ENCODE peak calls at places on chromosome 19, in nine cellular contexts. Q is heart right ventricle; G is fibroblast of lung; A is esophagus muscularis mucosa; T is Peyer's patch; R is aorta; Y is thyroid gland; I is Karpas-422; C is CD4-positive, CD25-positive, alpha-beta regulatory T cell. F is an unnamed sample.

GRCh38 chr19:12664406-12665280 is 1.9 kb downstream of the MAN2B1 start:
- DNase-seq in G (no peak), T (no peak), R (no peak), Q (no peak), A (no peak), C (no peak), Y (no peak), I (peak; percentile 79), F (no peak)

GRCh38 chr19:18850560-18851375 is 19.0 kb downstream of the UPF1 start:
- DNase-seq in A (no peak), R (no peak), Y (no peak), I (no peak), C (no peak), T (no peak), G (no peak), Q (no peak), F (no peak)

GRCh38 chr19:291561-292280 is 518 bp upstream of the PLPP2 start:
- DNase-seq in G (no peak), I (no peak), R (no peak), Q (no peak), T (peak; percentile 51), A (no peak), Y (no peak), C (no peak), F (no peak)

GRCh38 chr19:50909240-50910070 is 1.7 kb downstream of the KLK4 start:
- DNase-seq in R (peak; percentile 53), Y (peak; percentile 76), T (peak; percentile 81), C (no peak), G (no peak), I (peak; percentile 89), A (no peak), Q (peak; percentile 22), F (peak; percentile 4)

GRCh38 chr19:12648088-12648487 is 18.5 kb downstream of the MAN2B1 start:
- DNase-seq in C (no peak), A (no peak), I (no peak), T (no peak), G (no peak), Q (no peak), R (no peak), Y (peak; percentile 42), F (no peak)

GRCh38 chr19:31066385-31066784 is 282.9 kb downstream of the TSHZ3 start:
- DNase-seq in T (no peak), Q (no peak), I (no peak), A (no peak), R (no peak), G (peak; percentile 66), Y (peak; percentile 30), C (no peak), F (no peak)

GRCh38 chr19:48632692-48633147 is 4.5 kb downstream of the DBP start:
- DNase-seq in I (no peak), T (peak; percentile 68), C (no peak), A (no peak), Y (no peak), Q (no peak), G (peak; percentile 51), R (no peak), F (no peak)

GRCh38 chr19:15180451-15181390 is 20.1 kb downstream of the NOTCH3 start:
- DNase-seq in R (peak; percentile 53), Y (peak; percentile 18), A (no peak), G (no peak), C (no peak), I (no peak), Q (peak; percentile 54), T (peak; percentile 72), F (no peak)

GRCh38 chr19:11982526-11982925 is 17.7 kb downstream of the ZNF763 start:
- DNase-seq in G (no peak), T (no peak), C (no peak), R (no peak), Q (no peak), I (no peak), A (no peak), Y (no peak), F (no peak)

GRCh38 chr19:35693835-35694599 is 10.3 kb upstream of the ZBTB32 start:
- DNase-seq in Y (peak; percentile 89), T (peak; percentile 96), R (peak; percentile 90), A (peak; percentile 95), C (peak; percentile 90), G (peak; percentile 69), I (peak; percentile 96), Q (peak; percentile 81), F (peak; percentile 78)

GRCh38 chr19:35383536-35383935 is 12.7 kb downstream of the GPR42 start:
- DNase-seq in R (no peak), Y (no peak), Q (no peak), I (no peak), T (no peak), A (peak; percentile 50), G (no peak), C (no peak), F (no peak)

GRCh38 chr19:42450314-42450934 is 7.7 kb upstream of the CXCL17 start:
- DNase-seq in I (peak; percentile 92), Q (peak; percentile 48), T (peak; percentile 95), C (peak; percentile 90), R (peak; percentile 80), G (peak; percentile 70), Y (peak; percentile 88), A (peak; percentile 93), F (no peak)
- H3K27ac ChIP-seq in I (no peak overlapping the region), Q (no peak overlapping the region), T (peak overlapping the region; percentile 54), C (peak overlapping the region; percentile 86), R (no peak overlapping the region), G (no peak overlapping the region), Y (no peak overlapping the region), A (peak overlapping the region; percentile 36), F (no peak overlapping the region)

GRCh38 chr19:47512948-47513319 is 1.9 kb downstream of the NAPA start:
- DNase-seq in R (no peak), I (no peak), C (no peak), G (no peak), T (no peak), Q (no peak), A (no peak), Y (no peak), F (no peak)
- H3K27ac ChIP-seq in R (peak overlapping the region; percentile 38), I (no peak overlapping the region), C (no peak overlapping the region), G (peak overlapping the region; percentile 75), T (peak overlapping the region; percentile 38), Q (no peak overlapping the region), A (peak overlapping the region; percentile 99), Y (peak overlapping the region; percentile 33), F (peak overlapping the region; percentile 48)

DNA sequence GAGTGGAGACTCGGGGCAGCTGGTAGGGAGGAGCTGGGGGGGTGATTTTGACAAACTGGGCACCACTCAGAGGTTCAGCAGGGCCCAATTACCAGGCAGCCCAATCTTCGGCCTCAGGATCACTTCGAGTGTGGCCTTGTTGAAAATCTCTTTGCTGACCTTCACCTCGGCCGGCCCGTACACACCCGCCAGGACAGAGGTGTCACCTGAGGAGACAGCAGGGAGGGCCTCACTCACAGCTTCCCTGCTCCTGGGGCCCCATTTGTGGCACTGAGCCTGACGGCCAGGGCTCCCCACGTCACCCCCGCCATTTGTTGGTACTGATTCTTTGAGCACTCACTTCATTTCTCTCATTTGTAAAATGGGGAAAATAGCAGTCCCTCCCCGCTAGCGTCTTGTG is 4.4 kb downstream of the EXOSC5 start:
- DNase-seq in R (no peak), Q (no peak), I (no peak), A (no peak), C (no peak), T (no peak), G (no peak), Y (no peak), F (no peak)
- H3K27ac ChIP-seq in R (no peak overlapping the region), Q (no peak overlapping the region), I (no peak overlapping the region), A (no peak overlapping the region), C (no peak overlapping the region), T (no peak overlapping the region), G (no peak overlapping the region), Y (no peak overlapping the region), F (no peak overlapping the region)

DNA sequence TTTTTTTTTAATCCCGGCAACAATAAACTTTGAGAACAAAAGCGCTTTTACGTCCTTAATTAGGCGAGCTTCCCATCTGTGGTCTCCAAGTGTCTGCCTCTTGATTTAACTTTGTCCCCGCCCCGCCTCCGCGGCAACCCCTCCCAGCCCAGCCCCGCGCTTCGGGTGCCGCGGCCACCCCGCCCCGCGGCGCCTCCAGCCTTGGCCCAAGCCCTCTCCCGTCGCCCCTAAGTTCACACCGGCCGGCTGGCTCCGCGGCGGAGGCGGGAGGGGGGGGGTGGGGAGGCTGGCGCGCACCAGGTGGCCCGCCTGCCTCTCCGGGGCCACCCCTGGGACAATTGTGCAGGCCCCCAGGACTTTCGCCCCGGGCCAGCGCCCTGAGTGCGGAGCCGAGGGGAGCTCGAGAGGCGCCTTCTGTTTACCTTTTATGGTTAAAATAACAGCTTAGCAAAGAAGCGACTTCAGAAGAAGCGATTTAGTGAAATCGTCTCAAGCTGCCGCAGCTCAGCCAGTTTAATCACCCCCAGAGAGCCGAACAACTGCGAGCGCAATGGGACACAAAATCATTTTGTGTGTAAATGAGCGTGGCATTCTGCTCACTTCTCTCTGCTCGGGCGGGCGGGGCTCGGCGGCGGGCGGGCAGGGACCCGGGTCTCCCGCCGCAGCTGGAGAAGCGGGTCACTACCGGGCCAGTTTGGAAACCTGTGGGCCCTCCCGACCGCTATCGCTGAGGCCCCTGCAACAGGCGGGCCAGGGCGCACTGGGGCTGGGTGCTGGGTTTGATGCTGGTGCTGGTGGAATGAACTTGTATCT is 1.4 kb downstream of the KCTD15 start:
- DNase-seq in Y (peak; percentile 79), Q (peak; percentile 76), I (no peak), R (peak; percentile 63), T (peak; percentile 64), G (peak; percentile 58), A (no peak), C (no peak), F (no peak)
- H3K27ac ChIP-seq in Y (peak overlapping the region; percentile 98), Q (peak overlapping the region; percentile 90), I (no peak overlapping the region), R (no peak overlapping the region), T (peak overlapping the region; percentile 51), G (no peak overlapping the region), A (peak overlapping the region; percentile 97), C (no peak overlapping the region), F (peak overlapping the region; percentile 77)

GRCh38 chr19:16285769-16286564 is 38.7 kb upstream of the KLF2 start:
- DNase-seq in G (peak; percentile 37), Y (no peak), A (no peak), I (no peak), T (no peak), C (no peak), R (peak; percentile 61), Q (peak; percentile 28), F (peak; percentile 23)
- H3K27ac ChIP-seq in G (no peak overlapping the region), Y (peak overlapping the region; percentile 52), A (peak overlapping the region; percentile 97), I (no peak overlapping the region), T (no peak overlapping the region), C (no peak overlapping the region), R (peak overlapping the region; percentile 97), Q (peak overlapping the region; percentile 98), F (peak overlapping the region; percentile 64)

GRCh38 chr19:47258895-47259555 is 2.7 kb downstream of the CCDC9 start:
- DNase-seq in I (no peak), Q (no peak), C (no peak), R (peak; percentile 38), A (no peak), Y (no peak), G (no peak), T (no peak), F (no peak)

GRCh38 chr19:47256688-47257410 is 524 bp downstream of the CCDC9 start:
- DNase-seq in I (peak; percentile 100), A (peak; percentile 100), G (peak; percentile 96), T (peak; percentile 100), C (peak; percentile 96), Y (peak; percentile 100), R (peak; percentile 100), Q (peak; percentile 100), F (peak; percentile 94)

GRCh38 chr19:47257411-47258169 is 1.3 kb downstream of the CCDC9 start:
- DNase-seq in R (peak; percentile 73), I (no peak), Y (peak; percentile 36), C (no peak), G (no peak), Q (no peak), A (no peak), T (no peak), F (no peak)

GRCh38 chr19:47260476-47260875 is 4.2 kb downstream of the CCDC9 start:
- DNase-seq in I (no peak), C (no peak), Q (no peak), Y (no peak), G (no peak), T (no peak), R (no peak), A (no peak), F (no peak)

GRCh38 chr19:47258434-47258833 is 2.1 kb downstream of the CCDC9 start:
- DNase-seq in Y (no peak), Q (no peak), R (peak; percentile 45), A (no peak), I (no peak), T (no peak), C (no peak), G (no peak), F (no peak)
- H3K27ac ChIP-seq in Y (no peak overlapping the region), Q (no peak overlapping the region), R (peak overlapping the region; percentile 53), A (peak overlapping the region; percentile 89), I (no peak overlapping the region), T (no peak overlapping the region), C (no peak overlapping the region), G (peak overlapping the region; percentile 91), F (no peak overlapping the region)

F was measured in caudate nucleus.